ENCODE peak calls at places on chromosomes 12 and 14, in five cellular contexts. U is AG04450, F is glutamatergic neuron, X is B cell, G is heart left ventricle. L is an unnamed sample.

GRCh38 chr14:60563113-60563512 is 54.2 kb downstream of the SIX6 start:
- DNase-seq in F (no peak), U (peak), G (no peak), X (no peak), L (no peak)

GRCh38 chr12:107554941-107555340 is 130.7 kb upstream of the PWP1 start:
- DNase-seq in F (no peak), U (no peak), G (no peak), X (no peak), L (no peak)

GRCh38 chr12:20578142-20578541 is 117.0 kb upstream of the SLCO1C1 start:
- DNase-seq in X (no peak), U (no peak), F (no peak), G (no peak), L (no peak)

GRCh38 chr14:91273885-91274273 is 29.4 kb upstream of the GPR68 start:
- DNase-seq in X (no peak), F (no peak), G (peak), U (no peak), L (no peak)

GRCh38 chr12:39426636-39427245 is 16.2 kb downstream of the KIF21A start:
- DNase-seq in F (no peak), X (no peak), G (no peak), U (no peak), L (no peak)

GRCh38 chr12:132581348-132582057 is 28.9 kb downstream of the LRCOL1 start:
- DNase-seq in F (no peak), G (no peak), U (no peak), X (no peak), L (no peak)

GRCh38 chr12:49089831-49090773 is 4.5 kb downstream of the DHH start:
- DNase-seq in U (no peak), G (peak), F (peak), X (peak), L (no peak)

GRCh38 chr12:76549131-76549530 is 10.4 kb downstream of the OSBPL8 start:
- DNase-seq in G (no peak), X (no peak), U (no peak), F (no peak), L (no peak)

GRCh38 chr12:79935624-79936040 is 735 bp upstream of the PPP1R12A start:
- DNase-seq in U (no peak), X (no peak), F (no peak), G (no peak), L (peak)

GRCh38 chr14:36221097-36221496 is 44.6 kb upstream of the PTCSC3 start:
- DNase-seq in U (no peak), G (no peak), X (no peak), F (no peak), L (no peak)

GRCh38 chr12:105335856-105336255 is 5.4 kb downstream of the C12orf75 start:
- DNase-seq in F (no peak), G (no peak), X (no peak), U (no peak), L (no peak)

GRCh38 chr12:70043490-70044138 is 199.6 kb upstream of the CNOT2 start:
- DNase-seq in X (no peak), G (no peak), U (no peak), F (no peak), L (no peak)

GRCh38 chr12:121578230-121579189 is 2.3 kb downstream of the KDM2B start:
- DNase-seq in X (peak), F (peak), G (peak), U (no peak), L (peak)

GRCh38 chr12:121762269-121762668 is 31.2 kb downstream of the RHOF start:
- DNase-seq in X (no peak), U (no peak), G (no peak), F (no peak), L (no peak)

GRCh38 chr12:132423251-132424117 is 66.5 kb upstream of the FBRSL1 start:
- DNase-seq in G (no peak), U (no peak), X (no peak), F (peak), L (no peak)

GRCh38 chr14:91636604-91637003 is 95.3 kb downstream of the CATSPERB start:
- DNase-seq in G (no peak), X (no peak), U (no peak), F (no peak), L (no peak)

GRCh38 chr14:103408491-103409155 is 23.4 kb downstream of the MARK3 start:
- DNase-seq in F (no peak), X (no peak), U (no peak), G (no peak), L (no peak)
- TF ChIP-seq CTCF in F (no peak), X (no peak), U (no peak), G (no peak), L (no peak)

DNA sequence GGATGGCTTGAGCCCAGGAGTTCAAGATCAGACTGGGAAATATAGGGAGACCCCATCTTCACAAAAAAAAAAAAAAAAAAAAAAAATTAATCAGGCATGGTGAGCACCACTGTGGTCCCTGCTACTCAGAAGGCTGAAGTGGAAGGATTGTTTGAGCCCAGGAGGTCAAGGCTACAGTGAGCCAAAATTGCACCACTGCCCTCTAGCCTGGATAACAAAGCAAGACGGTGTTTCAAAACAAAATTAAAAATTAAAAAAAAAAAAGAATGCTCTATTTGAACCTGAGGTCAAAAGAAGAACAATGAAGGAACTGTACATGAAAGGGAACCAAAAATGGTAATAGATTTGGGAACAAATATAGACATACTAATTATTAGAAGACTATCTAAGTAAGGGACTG is 40.4 kb downstream of the BMP4 start:
- DNase-seq in X (no peak), U (no peak), F (no peak), G (no peak), L (no peak)
- TF ChIP-seq CTCF in X (no peak), U (no peak), F (no peak), G (no peak), L (no peak)

GRCh38 chr14:104154246-104154645 is 15.9 kb downstream of the KIF26A start:
- DNase-seq in F (no peak), G (no peak), U (no peak), X (no peak), L (no peak)
- TF ChIP-seq CTCF in F (no peak), G (no peak), U (no peak), X (no peak), L (no peak)

DNA sequence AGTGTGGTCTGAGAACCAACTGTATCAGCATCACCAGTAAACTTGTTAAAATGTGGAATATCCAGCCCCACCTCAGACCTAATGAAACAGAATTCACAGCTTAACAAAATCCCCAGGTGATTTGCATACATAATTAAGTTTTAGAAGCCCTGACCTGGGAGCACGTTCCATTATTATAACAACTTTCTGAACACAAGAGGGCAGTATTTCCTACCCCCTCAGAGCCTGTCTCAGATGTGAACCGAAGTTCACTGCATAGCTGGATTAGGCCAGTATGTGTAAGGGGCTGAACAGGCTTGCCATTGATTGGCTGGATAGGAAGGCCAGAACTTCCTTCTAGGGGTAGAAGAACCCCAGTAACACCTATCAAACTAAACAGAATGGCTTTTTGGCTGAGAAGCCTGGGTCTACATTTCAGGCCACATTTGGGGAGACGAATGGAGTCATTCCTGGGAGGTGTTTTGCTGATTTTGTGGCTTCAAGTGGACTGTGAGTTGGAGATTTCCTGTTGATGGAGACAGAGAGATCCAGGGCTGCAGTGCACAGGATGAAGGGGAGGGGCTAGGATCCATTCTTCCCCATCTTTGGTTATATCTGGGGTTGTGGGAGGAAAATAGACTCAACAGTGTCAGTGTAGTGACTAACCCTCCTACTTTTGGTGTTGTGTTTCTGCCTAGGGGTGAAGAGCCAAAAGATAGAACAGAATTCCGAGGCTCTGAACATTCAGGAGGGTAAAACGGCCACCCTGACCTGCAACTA is 94.7 kb upstream of the OR4E1 start:
- DNase-seq in F (no peak), G (no peak), X (peak), U (no peak), L (peak)
- TF ChIP-seq CTCF in F (peak), G (peak), X (peak), U (peak), L (peak)

GRCh38 chr12:116737774-116738657 is at the start of the genes RNFT2 and SPRING1:
- DNase-seq in U (peak), G (peak), F (peak), X (peak), L (peak)
- TF ChIP-seq CTCF in U (peak), G (peak), F (no peak), X (peak), L (no peak)

L was measured in GM10248.